ENCODE peak calls at places on chromosomes 4 and X, in ten cellular contexts. N, G, D, X, P, Q, E, S, J and C are unnamed samples.

GRCh38 chrX:132209527-132209926 is 9.7 kb downstream of the RAP2C start:
- DNase-seq in P (no peak), Q (no peak), J (no peak), G (no peak), X (no peak), E (peak; percentile 43), D (no peak), N (peak; percentile 37), S (no peak), C (no peak)

GRCh38 chrX:17328837-17329236 is 46.2 kb upstream of the NHS start:
- DNase-seq in E (no peak), X (no peak), J (no peak), S (no peak), Q (no peak), D (no peak), G (no peak), P (no peak), N (no peak), C (no peak)

GRCh38 chr4:87498446-87498900 is 30.7 kb downstream of the SPARCL1 start:
- DNase-seq in X (no peak), E (peak; percentile 47), D (peak; percentile 37), G (no peak), S (no peak), P (no peak), J (no peak), Q (no peak), N (no peak), C (no peak)

GRCh38 chrX:133838761-133839676 is 146.4 kb downstream of the GPC3 start:
- DNase-seq in G (no peak), Q (no peak), J (no peak), E (peak; percentile 28), P (peak; percentile 56), X (peak; percentile 33), N (peak; percentile 26), D (no peak), S (no peak), C (peak; percentile 50)

GRCh38 chr4:4659871-4660651 is 118.2 kb upstream of the STX18 start:
- DNase-seq in P (no peak), D (peak; percentile 66), X (no peak), E (peak; percentile 94), S (peak; percentile 91), J (peak; percentile 38), G (no peak), N (peak; percentile 83), Q (no peak), C (no peak)

GRCh38 chr4:1058198-1058996 is 47.0 kb downstream of the FGFRL1 start:
- DNase-seq in P (no peak), J (no peak), G (no peak), N (peak; percentile 41), E (no peak), S (no peak), Q (no peak), X (no peak), D (no peak), C (no peak)

GRCh38 chr4:16225139-16225538 is 1.1 kb downstream of the TAPT1 start:
- DNase-seq in E (peak; percentile 41), X (no peak), Q (no peak), G (no peak), D (no peak), S (no peak), J (no peak), N (peak; percentile 36), P (no peak), C (no peak)

GRCh38 chrX:19731307-19731706 is 156.1 kb downstream of the SH3KBP1 start:
- DNase-seq in Q (no peak), P (no peak), X (no peak), E (no peak), S (no peak), N (no peak), G (no peak), D (no peak), J (no peak), C (no peak)

GRCh38 chrX:25021132-25021498 is 5.3 kb upstream of the ARX start:
- DNase-seq in P (no peak), X (no peak), E (no peak), D (no peak), S (no peak), Q (no peak), J (no peak), N (no peak), G (no peak), C (no peak)

GRCh38 chrX:25019707-25020390 is 4.1 kb upstream of the ARX start:
- DNase-seq in P (no peak), G (no peak), Q (no peak), E (no peak), S (no peak), N (no peak), D (no peak), J (no peak), X (no peak), C (no peak)

GRCh38 chrX:25023908-25024307 is 8.1 kb upstream of the ARX start:
- DNase-seq in J (no peak), N (no peak), Q (no peak), E (no peak), D (no peak), S (no peak), G (no peak), P (no peak), X (no peak), C (no peak)

GRCh38 chrX:25020391-25021131 is 4.8 kb upstream of the ARX start:
- DNase-seq in E (no peak), P (peak; percentile 66), D (no peak), Q (no peak), S (no peak), G (peak; percentile 54), X (no peak), J (no peak), N (no peak), C (no peak)

GRCh38 chrX:25022499-25023325 is 6.9 kb upstream of the ARX start:
- DNase-seq in J (no peak), S (no peak), Q (no peak), X (no peak), D (no peak), N (no peak), P (peak; percentile 34), G (no peak), E (no peak), C (no peak)
- TF ChIP-seq CTCF in J (no peak), S (peak; percentile 30), Q (no peak), X (no peak), D (no peak), N (peak; percentile 20), P (peak; percentile 38), G (no peak), E (no peak), C (no peak)

GRCh38 chr4:73447701-73448100 is 11.7 kb downstream of the AFP start:
- DNase-seq in N (peak; percentile 37), J (no peak), D (no peak), P (no peak), X (no peak), E (peak; percentile 56), S (peak; percentile 37), G (no peak), Q (no peak), C (no peak)

GRCh38 chr4:73450398-73451004 is 14.5 kb downstream of the AFP start:
- DNase-seq in E (peak; percentile 89), G (peak; percentile 52), S (peak; percentile 92), J (peak; percentile 34), X (no peak), Q (no peak), P (peak; percentile 25), N (peak; percentile 73), D (peak; percentile 32), C (no peak)

GRCh38 chr4:73446336-73446938 is 10.4 kb downstream of the AFP start:
- DNase-seq in N (peak; percentile 65), S (peak; percentile 57), Q (no peak), X (no peak), J (no peak), G (no peak), P (peak; percentile 72), E (peak; percentile 63), D (no peak), C (no peak)

GRCh38 chr4:73451404-73451803 is 15.4 kb downstream of the AFP start:
- DNase-seq in Q (no peak), P (no peak), X (no peak), S (peak; percentile 85), D (no peak), J (no peak), N (no peak), G (no peak), E (peak; percentile 56), C (no peak)

DNA sequence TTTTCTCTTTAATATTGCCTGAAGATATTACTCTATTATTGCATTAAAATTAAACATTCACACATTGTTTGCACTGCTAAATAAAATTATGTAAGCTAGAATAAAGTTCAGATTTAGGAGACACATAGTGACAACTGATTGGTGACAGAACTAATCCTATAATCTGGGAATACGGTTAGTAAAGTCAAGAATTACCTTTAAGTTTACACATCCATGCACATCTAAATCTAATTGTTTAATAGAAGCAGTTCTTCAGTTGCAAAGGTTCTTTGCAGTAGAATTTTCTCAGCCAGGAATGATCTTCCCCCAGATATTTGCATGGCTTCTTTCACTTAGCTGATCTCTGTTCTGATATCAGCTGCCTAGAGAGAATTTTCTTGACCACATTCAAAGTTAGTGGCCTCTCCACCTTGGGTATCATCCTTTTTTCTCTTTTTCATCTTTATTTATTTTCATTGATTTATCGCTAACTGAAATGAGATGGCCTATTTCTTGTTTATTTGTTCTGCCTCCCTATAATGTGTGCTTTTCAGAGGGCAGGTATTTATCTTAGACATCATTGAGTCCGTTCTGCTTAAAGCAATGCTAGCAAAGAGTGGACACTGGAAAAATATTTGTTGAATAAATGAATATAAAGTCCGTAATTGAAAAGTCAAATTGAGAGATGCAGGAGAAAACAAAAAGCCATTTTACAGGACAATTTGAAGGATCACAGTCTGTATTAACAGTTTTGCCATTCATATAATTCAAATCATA is 12.6 kb downstream of the AFP start:
- DNase-seq in D (no peak), E (no peak), S (no peak), N (no peak), X (no peak), Q (no peak), P (no peak), J (no peak), G (no peak), C (no peak)
- H3K4me3 ChIP-seq in D (no peak overlapping the region), E (no peak overlapping the region), S (no peak overlapping the region), N (no peak overlapping the region), X (no peak overlapping the region), Q (no peak overlapping the region), P (no peak overlapping the region), J (no peak overlapping the region), G (no peak overlapping the region), C (no peak overlapping the region)

DNA sequence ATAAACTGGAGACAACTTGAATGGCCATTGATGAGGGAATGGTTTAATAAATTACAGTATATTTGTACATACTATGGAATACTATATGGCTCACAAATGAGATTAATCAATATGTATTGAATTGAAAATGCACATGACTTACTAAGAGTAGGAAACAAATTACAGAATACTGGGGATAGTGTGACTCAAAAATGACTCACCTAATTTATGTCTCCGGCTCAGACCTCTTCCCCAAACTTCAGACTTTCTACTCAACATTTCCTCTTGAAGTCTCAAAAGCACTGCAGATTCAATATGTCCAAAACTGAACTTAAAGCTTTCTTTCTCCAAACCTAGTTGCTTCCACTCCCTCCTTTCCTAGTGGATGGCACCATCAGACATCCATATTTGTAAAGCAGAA is 28.8 kb upstream of the GRIA3 start:
- DNase-seq in Q (no peak), J (no peak), P (no peak), G (no peak), N (peak; percentile 49), D (no peak), E (no peak), X (no peak), S (no peak), C (no peak)
- H3K27me3 ChIP-seq in Q (no peaks in the 10 kb centered on the region), J (no peaks in the 10 kb centered on the region), P (no peaks in the 10 kb centered on the region), G (no peaks in the 10 kb centered on the region), N (no peaks in the 10 kb centered on the region), D (no peaks in the 10 kb centered on the region), E (no peaks in the 10 kb centered on the region), X (no peaks in the 10 kb centered on the region), S (no peaks in the 10 kb centered on the region), C (no peaks in the 10 kb centered on the region)

GRCh38 chr4:80125252-80126177 is 52.5 kb upstream of the ANTXR2 start:
- DNase-seq in X (no peak), D (no peak), Q (no peak), J (no peak), E (peak; percentile 50), S (no peak), N (peak; percentile 55), G (no peak), P (no peak), C (peak; percentile 57)
- TF ChIP-seq CTCF in X (no peak), D (peak; percentile 64), Q (peak; percentile 22), J (peak; percentile 55), E (peak; percentile 54), S (peak; percentile 68), N (peak; percentile 37), G (peak; percentile 25), P (peak; percentile 48), C (peak; percentile 72)